ENCODE peak calls at places on chromosome 9, in four cellular contexts. I, E, S and G are unnamed samples.

GRCh38 chr9:130461218-130461630 is 16.5 kb downstream of the ASS1 start:
- DNase-seq in I (no peak), E (peak; percentile 81), S (peak; percentile 12), G (peak; percentile 56)

GRCh38 chr9:93890436-93890935 is 64.7 kb downstream of the BARX1 start:
- DNase-seq in S (no peak), I (no peak), E (no peak), G (no peak)

GRCh38 chr9:104836235-104836634 is 72.3 kb downstream of the NIPSNAP3B start:
- DNase-seq in E (no peak), I (no peak), S (peak; percentile 15), G (peak; percentile 74)

GRCh38 chr9:76249309-76249708 is 144.9 kb downstream of the RFK start:
- DNase-seq in E (no peak), I (no peak), S (no peak), G (no peak)

GRCh38 chr9:36598281-36598680 is 25.6 kb downstream of the MELK start:
- DNase-seq in E (no peak), S (peak; percentile 57), I (no peak), G (no peak)

GRCh38 chr9:12708562-12709298 is 15.5 kb downstream of the TYRP1 start:
- DNase-seq in S (peak; percentile 71), E (no peak), I (no peak), G (no peak)

GRCh38 chr9:131546336-131547084 is 1.2 kb downstream of the PRRT1B start:
- DNase-seq in E (no peak), S (peak; percentile 12), I (no peak), G (peak; percentile 89)

GRCh38 chr9:36855443-36856315 is 178.4 kb downstream of the PAX5 start:
- DNase-seq in I (no peak), E (peak; percentile 86), S (no peak), G (peak; percentile 75)

GRCh38 chr9:91425270-91425669 is 1.6 kb upstream of the NFIL3 start:
- DNase-seq in I (no peak), S (no peak), E (no peak), G (no peak)

GRCh38 chr9:22722492-22722891 is 275.9 kb downstream of the DMRTA1 start:
- DNase-seq in S (no peak), E (no peak), I (no peak), G (peak; percentile 31)

GRCh38 chr9:122394265-122395242 is 23.7 kb downstream of the PTGS1 start:
- DNase-seq in E (no peak), I (no peak), S (peak; percentile 95), G (no peak)

GRCh38 chr9:1083325-1083913 is 33.3 kb downstream of the DMRT2 start:
- DNase-seq in I (peak; percentile 2), E (no peak), S (no peak), G (peak; percentile 23)

GRCh38 chr9:115393976-115394775 is 276.2 kb upstream of the TNC start:
- DNase-seq in E (no peak), S (no peak), I (no peak), G (no peak)

GRCh38 chr9:135328485-135329417 is 150.8 kb upstream of the PPP1R26 start:
- DNase-seq in E (no peak), I (no peak), S (no peak), G (no peak)

GRCh38 chr9:109855540-109855939 is 75.5 kb downstream of the PALM2AKAP2 start:
- DNase-seq in S (no peak), E (no peak), I (no peak), G (no peak)

GRCh38 chr9:76893395-76893932 is 12.4 kb downstream of the PRUNE2 start:
- DNase-seq in E (no peak), I (no peak), S (no peak), G (no peak)

GRCh38 chr9:135488527-135488926 is 8.9 kb downstream of the PPP1R26 start:
- DNase-seq in S (no peak), I (no peak), E (no peak), G (no peak)

GRCh38 chr9:24051587-24051986 is 225.5 kb upstream of the ELAVL2 start:
- DNase-seq in I (no peak), S (no peak), E (no peak), G (peak; percentile 13)

GRCh38 chr9:92911496-92912475 is 33.9 kb upstream of the ZNF484 start:
- DNase-seq in I (no peak), S (peak; percentile 1), E (no peak), G (no peak)

GRCh38 chr9:2761424-2761823 is 44.1 kb downstream of the KCNV2 start:
- DNase-seq in S (no peak), E (no peak), I (no peak), G (no peak)

GRCh38 chr9:123453904-123454321 is 97.9 kb downstream of the CRB2 start:
- DNase-seq in I (no peak), E (no peak), S (no peak), G (no peak)

GRCh38 chr9:1173211-1173610 is 123.1 kb downstream of the DMRT2 start:
- DNase-seq in S (no peak), I (no peak), E (no peak), G (peak; percentile 76)

GRCh38 chr9:98254236-98255063 is 999 bp downstream of the TBC1D2 start:
- DNase-seq in I (no peak), E (no peak), S (no peak), G (no peak)
- H3K4me1 ChIP-seq in I (peaks cover 3% of the 10 kb centered on the region), E (peaks cover 3% of the 10 kb centered on the region), S (peaks cover 30% of the 10 kb centered on the region), G (peaks cover 11% of the 10 kb centered on the region)

GRCh38 chr9:133118179-133118520 is 2.9 kb downstream of the RALGDS start:
- DNase-seq in I (no peak), S (no peak), E (no peak), G (no peak)

GRCh38 chr9:133118568-133118967 is 2.5 kb downstream of the RALGDS start:
- DNase-seq in I (no peak), S (no peak), E (no peak), G (no peak)

GRCh38 chr9:133116346-133117231 is 4.5 kb downstream of the RALGDS start:
- DNase-seq in S (no peak), E (no peak), I (no peak), G (no peak)

GRCh38 chr9:133119039-133119438 is 2.0 kb downstream of the RALGDS start:
- DNase-seq in S (no peak), E (no peak), I (no peak), G (no peak)

GRCh38 chr9:133117271-133118178 is 3.5 kb downstream of the RALGDS start:
- DNase-seq in I (no peak), S (no peak), E (no peak), G (no peak)
- H3K23ac ChIP-seq in I (no peak overlapping the region), S (no peak overlapping the region), E (no peak overlapping the region), G (no peak overlapping the region)

GRCh38 chr9:133137451-133138231 is 16.6 kb upstream of the RALGDS start:
- DNase-seq in I (no peak), E (no peak), S (no peak), G (no peak)

GRCh38 chr9:133140606-133141005 is 19.6 kb upstream of the RALGDS start:
- DNase-seq in E (no peak), S (no peak), I (no peak), G (no peak)

GRCh38 chr9:133141833-133142594 is 21.0 kb upstream of the RALGDS start:
- DNase-seq in I (no peak), S (no peak), E (no peak), G (no peak)

GRCh38 chr9:133140174-133140505 is 19.1 kb upstream of the RALGDS start:
- DNase-seq in E (no peak), I (no peak), S (no peak), G (no peak)

DNA sequence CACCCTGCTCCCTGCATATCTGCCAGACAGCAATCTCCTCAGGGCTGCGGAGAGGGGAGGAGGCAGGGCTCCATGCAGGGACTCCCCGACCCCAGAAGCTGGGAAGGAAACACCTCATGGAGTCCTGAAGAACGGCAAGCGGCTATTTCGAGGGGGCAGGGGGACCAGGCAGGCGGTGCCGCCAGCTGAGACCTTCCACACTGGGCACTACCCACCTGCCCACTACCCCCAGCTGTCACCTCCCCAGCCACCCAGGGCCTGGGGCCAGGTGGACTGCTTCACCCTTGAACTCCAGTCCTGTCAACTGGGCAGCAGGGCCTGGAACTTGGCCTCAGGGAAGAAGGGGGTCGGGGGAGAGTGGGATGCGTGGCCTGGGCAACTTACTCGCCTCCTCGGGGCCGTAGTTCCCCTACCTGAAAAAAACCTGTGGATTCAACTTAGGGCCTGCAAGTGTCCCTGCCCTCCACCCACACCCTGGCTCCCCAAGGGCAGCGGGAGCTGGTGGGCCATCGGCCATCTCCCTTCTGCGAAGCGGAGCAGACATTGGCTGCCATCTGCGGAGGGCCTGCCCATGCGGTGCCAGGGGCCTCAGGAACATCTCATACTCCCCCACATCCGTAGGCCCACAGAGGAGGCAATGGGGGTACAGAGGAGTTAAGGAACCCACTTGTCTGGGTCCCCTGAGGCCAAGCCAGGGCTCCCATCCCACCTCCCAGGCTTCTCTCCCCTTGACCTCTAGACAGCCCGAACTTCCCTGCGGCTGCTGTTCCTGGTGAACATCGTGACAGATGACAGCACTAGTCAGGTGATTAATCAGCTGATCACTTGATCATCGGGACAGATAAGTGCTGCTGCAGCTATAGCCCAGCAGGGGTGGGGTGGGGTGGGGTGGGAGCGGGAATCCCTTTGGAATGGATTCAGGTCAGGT is 18.5 kb upstream of the RALGDS start:
- DNase-seq in S (no peak), E (no peak), I (no peak), G (no peak)
- H4K5ac ChIP-seq in S (no peak overlapping the region), E (no peak overlapping the region), I (no peak overlapping the region), G (no peak overlapping the region)

DNA sequence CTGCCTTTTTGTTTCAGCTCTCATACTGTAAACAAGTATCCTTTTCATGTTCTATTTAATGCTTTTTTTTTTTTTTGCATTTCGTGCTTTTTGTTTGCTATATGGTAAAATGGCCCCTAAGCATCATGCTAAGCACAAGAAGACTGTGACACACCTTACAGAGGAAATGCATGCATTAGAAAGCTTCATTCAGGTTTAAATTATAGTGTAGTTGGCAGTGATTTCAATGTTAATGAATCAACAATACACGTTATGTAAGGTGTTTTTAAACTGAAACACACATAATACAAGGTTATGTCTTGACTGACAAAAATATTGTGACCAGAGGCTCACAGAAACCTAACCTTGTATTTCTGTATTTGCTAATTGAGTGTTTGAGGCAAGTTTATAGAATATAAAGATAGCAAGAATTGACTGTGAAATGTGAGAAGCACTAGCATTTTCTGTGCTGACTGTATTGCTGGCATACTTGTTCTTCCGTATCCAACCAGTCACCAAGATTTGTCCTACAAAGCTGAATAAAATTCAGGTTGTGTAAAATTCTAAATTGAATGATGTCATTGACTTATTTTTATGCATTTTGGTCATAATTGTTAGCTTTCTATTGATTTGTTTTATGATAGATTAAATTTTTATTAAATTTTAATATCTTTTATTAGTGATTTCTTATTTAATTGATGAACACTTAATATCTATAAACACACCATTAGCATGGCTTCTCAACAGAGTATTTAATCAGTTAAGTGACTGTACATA is 4.1 kb downstream of the CFAP95 start:
- DNase-seq in I (no peak), E (no peak), S (no peak), G (no peak)
- H3K4me1 ChIP-seq in I (peaks cover 16% of the 10 kb centered on the region), E (peaks cover 29% of the 10 kb centered on the region), S (peaks cover 3% of the 10 kb centered on the region), G (peaks cover 4% of the 10 kb centered on the region)

DNA sequence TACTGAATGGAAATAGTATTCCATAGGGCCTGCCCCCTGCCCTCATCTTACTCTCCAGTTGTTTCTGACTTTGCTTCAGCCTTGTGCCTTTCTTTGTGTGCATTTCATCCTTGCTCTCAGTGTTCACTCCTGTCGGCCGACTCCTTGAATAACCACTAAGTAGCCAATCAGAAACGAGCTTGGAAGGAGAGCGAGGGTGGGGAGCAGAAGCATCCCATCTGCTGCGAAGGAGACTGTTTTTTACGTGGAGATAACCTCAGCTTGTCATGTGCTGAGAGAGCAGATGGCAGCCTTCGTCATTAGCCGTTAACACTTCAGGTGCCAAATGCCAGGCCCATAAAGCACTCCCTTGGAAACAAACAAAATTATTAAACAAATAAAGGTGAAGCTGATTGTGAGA is 45.4 kb upstream of the CFAP157 start:
- DNase-seq in E (no peak), I (no peak), S (no peak), G (peak; percentile 25)
- H3K23ac ChIP-seq in E (no peak overlapping the region), I (no peak overlapping the region), S (no peak overlapping the region), G (no peak overlapping the region)